ENCODE peak calls at places on chromosomes 16 and 17, in four cellular contexts. R is GM23338, G is AG09309, D is IMR-90. N is an unnamed sample.

GRCh38 chr16:65829076-65829475 is 537.4 kb upstream of the CDH5 start:
- DNase-seq in R (no peak), G (no peak), D (no peak), N (no peak)

GRCh38 chr16:75296606-75297005 is 45.2 kb upstream of the BCAR1 start:
- DNase-seq in R (no peak), G (no peak), D (peak), N (peak)

GRCh38 chr17:7685533-7686220 is 1.6 kb downstream of the TP53 start:
- DNase-seq in R (peak), G (peak), D (peak), N (peak)

GRCh38 chr16:66824006-66824405 is 6.8 kb downstream of the NAE1 start:
- DNase-seq in R (no peak), G (peak), D (peak), N (no peak)

GRCh38 chr17:8290043-8290442 is 1.6 kb downstream of the RANGRF start:
- DNase-seq in R (no peak), G (no peak), D (peak), N (no peak)

GRCh38 chr17:33753452-33753851 is 460.4 kb upstream of the ASIC2 start:
- DNase-seq in R (no peak), G (no peak), D (no peak), N (no peak)

GRCh38 chr17:47205419-47205963 is 3.7 kb upstream of the MYL4 start:
- DNase-seq in R (peak), G (no peak), D (peak), N (peak)

GRCh38 chr17:76005263-76006149 is 4.9 kb downstream of the CDK3 start:
- DNase-seq in R (peak), G (no peak), D (peak), N (peak)

GRCh38 chr17:40100419-40100668 is at the start of gene NR1D1:
- DNase-seq in R (no peak), G (no peak), D (no peak), N (no peak)

GRCh38 chr16:74725641-74726040 is 25.0 kb upstream of the MLKL start:
- DNase-seq in R (no peak), G (no peak), D (no peak), N (no peak)

GRCh38 chr17:41642252-41643156 is 18.1 kb upstream of the KRT17 start:
- DNase-seq in R (no peak), G (no peak), D (no peak), N (no peak)

GRCh38 chr16:20114356-20114755 is 40.7 kb upstream of the GPR139 start:
- DNase-seq in R (no peak), G (no peak), D (no peak), N (no peak)

GRCh38 chr17:27793168-27793905 is 7.0 kb downstream of the NOS2 start:
- DNase-seq in R (peak), G (no peak), D (no peak), N (no peak)

GRCh38 chr17:39671651-39672521 is 3.6 kb downstream of the PNMT start:
- DNase-seq in R (peak), G (no peak), D (peak), N (peak)

GRCh38 chr17:63714550-63715277 is 14.8 kb upstream of the LIMD2 start:
- DNase-seq in R (no peak), G (no peak), D (peak), N (no peak)

GRCh38 chr17:73027130-73027741 is 65.3 kb downstream of the SLC39A11 start:
- DNase-seq in R (no peak), G (peak), D (peak), N (peak)

GRCh38 chr17:2940352-2940751 is 123.1 kb downstream of the OR1D5 start:
- DNase-seq in R (peak), G (no peak), D (no peak), N (peak)

GRCh38 chr17:29595943-29596774 is 3.2 kb downstream of the ANKRD13B start:
- DNase-seq in R (no peak), G (no peak), D (no peak), N (no peak)

GRCh38 chr17:80348551-80349436 is 66.2 kb upstream of the ENDOV start:
- DNase-seq in R (no peak), G (no peak), D (peak), N (no peak)

GRCh38 chr17:19755392-19755791 is 7.3 kb upstream of the ALDH3A1 start:
- DNase-seq in R (no peak), G (no peak), D (no peak), N (no peak)

GRCh38 chr16:67914758-67915622 is 16.7 kb downstream of the CTRL start:
- DNase-seq in R (peak), G (no peak), D (no peak), N (no peak)

GRCh38 chr17:74610108-74610507 is 13.4 kb downstream of the CD300E start:
- DNase-seq in R (peak), G (no peak), D (no peak), N (no peak)

GRCh38 chr17:65479282-65479681 is 82.2 kb downstream of the AXIN2 start:
- DNase-seq in R (no peak), G (no peak), D (no peak), N (no peak)

GRCh38 chr17:40864661-40865380 is 2.2 kb downstream of the KRT12 start:
- DNase-seq in R (no peak), G (no peak), D (no peak), N (no peak)

GRCh38 chr16:21568502-21569189 is 30.7 kb upstream of the METTL9 start:
- DNase-seq in R (no peak), G (no peak), D (peak), N (no peak)

GRCh38 chr16:48918520-48919258 is 308.7 kb upstream of the N4BP1 start:
- DNase-seq in R (peak), G (no peak), D (no peak), N (no peak)

GRCh38 chr16:74817851-74818250 is 43.2 kb upstream of the FA2H start:
- DNase-seq in R (peak), G (no peak), D (no peak), N (no peak)

GRCh38 chr17:1997146-1997586 is 28.0 kb downstream of the RTN4RL1 start:
- DNase-seq in R (no peak), G (no peak), D (no peak), N (no peak)

GRCh38 chr17:68441064-68441770 is 16.1 kb downstream of the WIPI1 start:
- DNase-seq in R (no peak), G (no peak), D (peak), N (no peak)

GRCh38 chr17:29177871-29178749 is 2.1 kb downstream of the MYO18A start:
- DNase-seq in R (peak), G (no peak), D (no peak), N (no peak)

GRCh38 chr17:77863814-77864161 is 94.7 kb upstream of the TNRC6C start:
- DNase-seq in R (no peak), G (no peak), D (no peak), N (peak)

GRCh38 chr16:123971-124370 is 14.5 kb downstream of the NPRL3 start:
- DNase-seq in R (no peak), G (no peak), D (no peak), N (no peak)

GRCh38 chr17:28846231-28846630 is 3.6 kb upstream of the FAM222B start:
- DNase-seq in R (no peak), G (no peak), D (no peak), N (no peak)

GRCh38 chr17:43908111-43908721 is 880 bp upstream of the MPP2 start:
- DNase-seq in R (peak), G (peak), D (peak), N (peak)

GRCh38 chr17:64783556-64784352 is 121.6 kb upstream of the SMURF2 start:
- DNase-seq in R (no peak), G (no peak), D (no peak), N (no peak)

GRCh38 chr17:77666881-77667395 is 291.6 kb upstream of the TNRC6C start:
- DNase-seq in R (no peak), G (no peak), D (no peak), N (no peak)

GRCh38 chr17:66420961-66421371 is 118.6 kb downstream of the PRKCA start:
- DNase-seq in R (no peak), G (peak), D (peak), N (peak)

GRCh38 chr16:86709103-86709502 is 130.8 kb downstream of the FOXL1 start:
- DNase-seq in R (no peak), G (no peak), D (no peak), N (no peak)

GRCh38 chr16:86710602-86710950 is 132.2 kb downstream of the FOXL1 start:
- DNase-seq in R (no peak), G (no peak), D (no peak), N (no peak)

GRCh38 chr16:86708431-86708830 is 130.1 kb downstream of the FOXL1 start:
- DNase-seq in R (no peak), G (no peak), D (no peak), N (no peak)

GRCh38 chr16:86712158-86713009 is 134.0 kb downstream of the FOXL1 start:
- DNase-seq in R (no peak), G (no peak), D (no peak), N (no peak)

GRCh38 chr16:86709902-86710601 is 131.7 kb downstream of the FOXL1 start:
- DNase-seq in R (no peak), G (no peak), D (no peak), N (no peak)
- TF ChIP-seq CTCF in R (no peak), G (no peak), D (no peak), N (no peak)

DNA sequence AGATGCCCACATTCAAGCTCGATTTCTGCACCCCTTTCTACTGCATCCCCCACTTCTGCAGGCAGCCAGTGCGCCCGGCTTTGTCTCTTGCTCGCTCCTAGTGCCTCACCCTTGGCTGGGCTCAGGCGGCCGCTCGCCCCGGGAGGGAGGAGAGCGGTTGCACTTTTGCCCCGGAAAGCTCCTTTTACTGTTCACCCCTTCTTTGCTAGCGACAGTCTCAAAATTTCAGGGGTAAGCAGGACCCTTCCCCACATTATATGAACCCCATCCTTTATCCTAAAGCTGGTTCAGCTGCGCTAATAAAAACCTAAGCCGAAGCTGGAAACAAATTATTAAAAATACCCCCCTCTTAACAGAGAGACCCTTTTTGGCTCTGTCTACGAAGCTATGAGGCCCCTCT is 987 bp downstream of the HOXB5 start:
- DNase-seq in R (no peak), G (no peak), D (peak), N (no peak)
- H3K4me3 ChIP-seq in R (no peak), G (no peak), D (peak), N (peak)

GRCh38 chr16:28189237-28189636 is 22.5 kb downstream of the XPO6 start:
- DNase-seq in R (no peak), G (no peak), D (peak), N (no peak)

GRCh38 chr16:28192811-28193529 is 18.8 kb downstream of the XPO6 start:
- DNase-seq in R (no peak), G (no peak), D (no peak), N (no peak)

GRCh38 chr16:28188085-28188916 is 23.5 kb downstream of the XPO6 start:
- DNase-seq in R (no peak), G (no peak), D (peak), N (no peak)

GRCh38 chr16:28193530-28194423 is 18.0 kb downstream of the XPO6 start:
- DNase-seq in R (no peak), G (peak), D (peak), N (peak)

DNA sequence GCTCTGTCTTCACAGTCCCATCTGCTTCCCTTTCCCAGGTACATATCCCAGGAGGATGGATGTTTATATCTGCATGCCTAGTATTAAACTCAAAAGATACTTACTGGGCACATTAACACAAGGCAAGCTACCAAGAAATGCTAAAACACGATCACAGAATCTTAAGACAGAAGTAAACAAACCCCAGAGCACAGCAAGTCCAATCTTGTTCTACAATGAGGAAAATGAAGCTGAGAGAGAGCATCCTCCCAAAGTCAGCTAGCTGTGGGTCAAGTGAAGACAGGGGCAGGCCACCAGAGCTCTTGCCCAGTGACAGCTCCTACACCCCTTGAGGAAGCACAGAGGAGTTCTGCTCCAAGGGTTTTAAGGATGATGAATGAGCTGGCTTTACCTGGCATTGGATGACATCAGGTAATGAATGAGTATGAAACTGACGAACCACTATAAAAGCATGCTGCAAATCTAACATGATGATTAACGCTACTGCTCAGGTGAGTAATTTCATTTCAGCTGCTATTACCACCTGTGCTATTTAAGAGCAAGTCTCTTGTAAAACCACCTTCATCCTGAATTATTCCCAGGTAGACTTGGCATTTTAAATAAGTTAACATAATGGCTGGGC is 20.3 kb downstream of the XPO6 start:
- DNase-seq in R (no peak), G (no peak), D (no peak), N (no peak)
- TF ChIP-seq CTCF in R (no peak), G (no peak), D (no peak), N (no peak)

DNA sequence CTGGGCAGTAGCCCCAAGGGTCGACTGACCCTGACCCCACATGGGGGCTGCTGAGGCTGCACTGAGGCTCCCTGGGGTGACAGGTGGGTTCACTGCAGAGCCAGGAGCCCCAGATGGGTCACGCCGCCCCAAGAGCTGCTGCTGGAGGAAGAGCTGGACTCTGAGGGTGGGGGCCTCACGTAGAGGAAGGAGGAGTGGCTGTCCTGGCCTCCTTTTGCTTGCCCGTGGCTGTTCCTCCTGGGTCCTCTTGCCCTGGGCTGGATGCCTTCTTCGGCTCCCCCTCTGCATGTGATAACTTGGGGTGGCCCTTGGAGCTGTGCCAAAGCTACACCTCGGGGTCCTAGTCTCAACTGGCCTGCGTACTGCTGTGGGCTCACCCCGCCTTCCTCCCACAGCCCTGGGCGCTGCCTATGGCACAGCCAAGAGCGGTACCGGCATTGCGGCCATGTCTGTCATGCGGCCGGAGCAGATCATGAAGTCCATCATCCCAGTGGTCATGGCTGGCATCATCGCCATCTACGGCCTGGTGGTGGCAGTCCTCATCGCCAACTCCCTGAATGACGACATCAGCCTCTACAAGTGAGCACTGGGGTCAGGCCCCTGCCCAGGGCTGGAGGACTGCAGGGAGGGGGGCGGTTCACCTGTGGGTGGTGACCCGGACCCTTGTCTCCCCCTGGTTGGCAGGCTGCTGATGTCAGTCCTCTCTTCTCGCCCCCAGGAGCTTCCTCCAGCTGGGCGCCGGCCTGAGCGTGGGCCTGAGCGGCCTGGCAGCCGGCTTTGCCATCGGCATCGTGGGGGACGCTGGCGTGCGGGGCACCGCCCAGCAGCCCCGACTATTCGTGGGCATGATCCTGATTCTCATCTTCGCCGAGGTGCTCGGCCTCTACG is 1.1 kb upstream of the AMDHD2 start:
- DNase-seq in R (no peak), G (no peak), D (no peak), N (no peak)
- H3K4me3 ChIP-seq in R (no peak), G (no peak), D (no peak), N (no peak)

GRCh38 chr16:79047337-79047736 is 553.2 kb downstream of the MAF start:
- DNase-seq in R (peak), G (no peak), D (no peak), N (no peak)
- TF ChIP-seq CTCF in R (peak), G (no peak), D (no peak), N (peak)

DNA sequence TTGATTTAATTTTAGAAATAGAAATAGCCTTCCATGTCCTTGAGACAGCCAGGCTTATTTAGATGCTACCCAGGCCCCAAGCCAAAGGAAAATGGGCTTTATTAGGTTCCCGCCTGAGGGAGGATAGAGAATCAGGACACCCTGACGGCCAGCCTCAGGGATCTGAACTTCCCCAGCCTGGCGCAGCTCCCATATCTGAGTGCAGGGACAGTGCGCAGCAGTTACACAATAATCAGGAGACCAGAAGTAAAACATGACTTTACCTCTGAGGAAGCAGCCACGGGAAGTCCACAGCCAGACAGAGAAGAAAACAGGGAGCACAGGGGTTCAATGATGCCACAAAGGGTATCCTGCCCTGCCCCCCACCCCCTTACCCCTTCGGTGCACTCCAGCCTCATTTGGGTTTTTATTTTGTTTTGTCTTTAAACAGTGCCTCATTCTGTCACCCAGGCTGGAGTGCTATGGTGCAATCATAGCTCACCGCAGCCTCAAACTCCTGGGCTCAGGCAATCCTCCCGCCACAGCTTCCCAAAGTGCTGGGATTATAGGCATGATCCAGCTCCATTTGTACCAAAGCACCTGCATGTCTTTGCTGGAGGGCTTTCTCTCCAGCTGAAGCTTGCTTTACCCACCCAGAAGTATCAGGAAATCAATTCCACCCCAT is 21.8 kb downstream of the ORC6 start:
- DNase-seq in R (no peak), G (no peak), D (no peak), N (no peak)
- H3K4me3 ChIP-seq in R (no peak), G (no peak), D (no peak), N (no peak)

DNA sequence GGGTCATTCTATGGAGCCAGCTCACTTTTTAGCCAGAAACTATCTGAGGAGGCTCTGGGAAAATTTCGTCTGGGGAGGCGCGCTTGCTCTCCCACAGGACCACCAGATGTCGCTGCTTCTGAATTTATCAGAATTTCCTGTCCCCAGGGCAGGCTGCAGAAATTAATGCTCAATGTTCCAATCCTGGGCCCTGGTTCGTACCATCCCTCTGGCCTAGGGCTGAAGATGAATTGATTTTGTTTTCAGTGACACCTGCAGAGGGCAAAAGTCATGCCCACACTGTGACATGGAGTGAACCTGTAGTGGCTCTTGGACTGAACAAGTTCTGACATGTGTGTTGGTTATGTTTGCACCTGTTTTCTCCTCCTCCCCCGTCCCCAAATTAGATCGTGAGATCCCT is 482.6 kb downstream of the NPIPA7 start:
- DNase-seq in R (peak), G (peak), D (peak), N (peak)
- TF ChIP-seq CTCF in R (peak), G (peak), D (peak), N (peak)